ENCODE peak calls at places on chromosomes 6 and 20, in seven cellular contexts. W is anterior cingulate cortex, N is NCI-H1417, P is Caki2, U is ELR, G is activated gamma-delta T cell treated with Interleukin-2 at 50 U/mL for 16 hours, D is fibroblast of the aortic adventitia. Y is an unnamed sample.

GRCh38 chr6:87832025-87832825 is 130.2 kb upstream of the AKIRIN2 start:
- DNase-seq in W (no peak), P (peak; percentile 39), N (peak; percentile 72), G (no peak), D (peak; percentile 53), U (peak; percentile 60), Y (no peak)

GRCh38 chr6:4607026-4607704 is 169.0 kb upstream of the CDYL start:
- DNase-seq in P (peak; percentile 95), D (peak; percentile 73), N (peak; percentile 57), W (peak; percentile 72), U (peak; percentile 84), G (no peak), Y (no peak)

GRCh38 chr6:122609881-122610689 is at the start of gene PKIB:
- DNase-seq in U (peak; percentile 88), D (peak; percentile 32), P (peak; percentile 87), W (peak; percentile 70), N (peak; percentile 93), G (peak; percentile 12), Y (peak; percentile 40)

GRCh38 chr20:35360033-35360432 is 51.7 kb downstream of the UQCC1 start:
- DNase-seq in P (no peak), N (no peak), D (no peak), G (no peak), W (no peak), U (no peak), Y (no peak)

GRCh38 chr6:166494757-166495486 is 91.6 kb downstream of the RAMACL start:
- DNase-seq in D (no peak), W (peak; percentile 68), G (no peak), U (no peak), N (no peak), P (no peak), Y (no peak)

GRCh38 chr6:20033697-20034407 is 178.4 kb downstream of the MBOAT1 start:
- DNase-seq in W (no peak), P (no peak), G (no peak), D (no peak), N (peak; percentile 75), U (no peak), Y (no peak)

GRCh38 chr6:35690484-35690883 is 1.8 kb upstream of the FKBP5 start:
- DNase-seq in U (no peak), P (no peak), D (no peak), W (no peak), N (no peak), G (no peak), Y (no peak)

GRCh38 chr6:151738960-151739359 is 68.5 kb upstream of the ESR1 start:
- DNase-seq in W (no peak), P (no peak), N (no peak), G (no peak), U (no peak), D (no peak), Y (no peak)

GRCh38 chr6:131250121-131250520 is 114.9 kb downstream of the AKAP7 start:
- DNase-seq in D (peak; percentile 53), N (no peak), U (peak; percentile 43), W (peak; percentile 70), G (peak; percentile 11), P (peak; percentile 82), Y (no peak)

GRCh38 chr20:2236266-2236665 is 59.5 kb upstream of the TGM3 start:
- DNase-seq in W (no peak), U (peak; percentile 26), G (no peak), D (peak; percentile 19), P (no peak), N (peak; percentile 28), Y (no peak)

GRCh38 chr20:38581013-38581412 is at the start of gene ADIG:
- DNase-seq in U (no peak), D (no peak), N (no peak), G (no peak), P (peak; percentile 37), W (peak; percentile 71), Y (no peak)

GRCh38 chr20:33490023-33490933 is at the start of gene CBFA2T2:
- DNase-seq in G (no peak), N (no peak), P (peak; percentile 79), D (peak; percentile 52), W (no peak), U (peak; percentile 78), Y (no peak)

GRCh38 chr6:170296746-170297576 is 6.1 kb upstream of the DLL1 start:
- DNase-seq in W (peak; percentile 51), U (no peak), G (no peak), D (no peak), P (no peak), N (peak; percentile 86), Y (no peak)

GRCh38 chr6:160667854-160668481 is 3.9 kb upstream of the LPA start:
- DNase-seq in G (no peak), W (no peak), P (peak; percentile 19), D (no peak), N (peak; percentile 55), U (peak; percentile 3), Y (peak; percentile 14)

GRCh38 chr20:14751191-14751590 is 413.8 kb upstream of the FLRT3 start:
- DNase-seq in P (no peak), U (no peak), D (no peak), G (no peak), W (no peak), N (no peak), Y (no peak)

GRCh38 chr20:22339091-22339881 is 245.1 kb downstream of the FOXA2 start:
- DNase-seq in P (peak; percentile 47), W (peak; percentile 20), N (peak; percentile 95), U (peak; percentile 56), G (peak; percentile 19), D (peak; percentile 88), Y (no peak)

GRCh38 chr20:4919047-4919704 is 82.1 kb downstream of the SLC23A2 start:
- DNase-seq in U (no peak), W (no peak), N (peak; percentile 22), G (no peak), P (no peak), D (no peak), Y (no peak)

GRCh38 chr6:131382646-131383045 is 190.4 kb upstream of the ARG1 start:
- DNase-seq in U (no peak), P (no peak), D (no peak), G (no peak), W (peak; percentile 28), N (peak; percentile 69), Y (no peak)

Y was measured in activated T-helper 2 cell treated with anti-CD3 and anti-CD28 coated beads, Interferon-gamma antibody, Interleukin-2, Interleukin-4, amounts not matched to agents 10 μg/mL and 5 μg/mL and 100 μg/mL, durations not matched to agents 14 hours and 24 hours and 36 hours.